ENCODE peak calls at places on chromosome 17, in six cellular contexts. W, S, L, M, P and H are unnamed samples. For H3K4me1, the result is how much of the 10 kb centered on the place peaks cover.

GRCh38 chr17:41645371-41646063 is 21.1 kb upstream of the KRT17 start:
- DNase-seq in W (no peak), S (peak), L (no peak), M (peak), P (no peak), H (no peak)

GRCh38 chr17:1966274-1967086 is 58.7 kb downstream of the RTN4RL1 start:
- DNase-seq in W (no peak), S (no peak), L (peak), M (no peak), P (no peak), H (no peak)

GRCh38 chr17:1006054-1006453 is 9.1 kb downstream of the TIMM22 start:
- DNase-seq in W (no peak), S (no peak), L (no peak), M (no peak), P (peak), H (no peak)

GRCh38 chr17:43547189-43547550 is 1.0 kb upstream of the ETV4 start:
- DNase-seq in W (no peak), S (no peak), L (no peak), M (no peak), P (no peak), H (no peak)

GRCh38 chr17:33927732-33928133 is 327.4 kb upstream of the CCL2 start:
- DNase-seq in W (peak), S (peak), L (peak), M (no peak), P (no peak), H (no peak)

GRCh38 chr17:46010597-46011186 is 11.6 kb downstream of the STH start:
- DNase-seq in W (no peak), S (no peak), L (no peak), M (peak), P (no peak), H (no peak)

GRCh38 chr17:10616502-10617119 is 40.5 kb downstream of the MYH3 start:
- DNase-seq in W (peak), S (peak), L (peak), M (peak), P (peak), H (peak)

GRCh38 chr17:76523084-76524037 is 14.1 kb downstream of the CYGB start:
- DNase-seq in W (peak), S (peak), L (peak), M (peak), P (peak), H (peak)

GRCh38 chr17:62995377-62995885 is 29.4 kb downstream of the TANC2 start:
- DNase-seq in W (peak), S (peak), L (peak), M (peak), P (no peak), H (no peak)

GRCh38 chr17:1714980-1715802 is 5.0 kb upstream of the TLCD2 start:
- DNase-seq in W (peak), S (peak), L (peak), M (peak), P (peak), H (peak)

GRCh38 chr17:69810326-69811035 is 264.5 kb upstream of the KCNJ16 start:
- DNase-seq in W (no peak), S (peak), L (peak), M (peak), P (no peak), H (no peak)

GRCh38 chr17:66733759-66734158 is 101.2 kb upstream of the CACNG5 start:
- DNase-seq in W (no peak), S (no peak), L (no peak), M (no peak), P (no peak), H (no peak)

GRCh38 chr17:14299261-14300093 is 1.4 kb upstream of the HS3ST3B1 start:
- DNase-seq in W (no peak), S (no peak), L (no peak), M (no peak), P (no peak), H (peak)

GRCh38 chr17:33288954-33289353 is 4.1 kb downstream of the ASIC2 start:
- DNase-seq in W (no peak), S (no peak), L (no peak), M (no peak), P (no peak), H (no peak)

GRCh38 chr17:63647936-63648335 is 25.7 kb downstream of the MAP3K3 start:
- DNase-seq in W (no peak), S (no peak), L (no peak), M (no peak), P (no peak), H (no peak)

GRCh38 chr17:62750502-62751349 is 57.4 kb downstream of the MARCHF10 start:
- DNase-seq in W (no peak), S (peak), L (peak), M (no peak), P (no peak), H (no peak)

GRCh38 chr17:69492410-69493071 is 78.0 kb downstream of the MAP2K6 start:
- DNase-seq in W (no peak), S (peak), L (peak), M (peak), P (no peak), H (no peak)

GRCh38 chr17:32019228-32019627 is 12.0 kb downstream of the LRRC37B start:
- DNase-seq in W (no peak), S (no peak), L (no peak), M (no peak), P (no peak), H (no peak)

GRCh38 chr17:32015245-32016013 is 8.2 kb downstream of the LRRC37B start:
- DNase-seq in W (no peak), S (no peak), L (peak), M (peak), P (no peak), H (no peak)

GRCh38 chr17:32021618-32021955 is 14.4 kb downstream of the LRRC37B start:
- DNase-seq in W (no peak), S (no peak), L (no peak), M (no peak), P (no peak), H (no peak)

GRCh38 chr17:32016231-32016630 is 9.0 kb downstream of the LRRC37B start:
- DNase-seq in W (no peak), S (no peak), L (no peak), M (no peak), P (no peak), H (no peak)

DNA sequence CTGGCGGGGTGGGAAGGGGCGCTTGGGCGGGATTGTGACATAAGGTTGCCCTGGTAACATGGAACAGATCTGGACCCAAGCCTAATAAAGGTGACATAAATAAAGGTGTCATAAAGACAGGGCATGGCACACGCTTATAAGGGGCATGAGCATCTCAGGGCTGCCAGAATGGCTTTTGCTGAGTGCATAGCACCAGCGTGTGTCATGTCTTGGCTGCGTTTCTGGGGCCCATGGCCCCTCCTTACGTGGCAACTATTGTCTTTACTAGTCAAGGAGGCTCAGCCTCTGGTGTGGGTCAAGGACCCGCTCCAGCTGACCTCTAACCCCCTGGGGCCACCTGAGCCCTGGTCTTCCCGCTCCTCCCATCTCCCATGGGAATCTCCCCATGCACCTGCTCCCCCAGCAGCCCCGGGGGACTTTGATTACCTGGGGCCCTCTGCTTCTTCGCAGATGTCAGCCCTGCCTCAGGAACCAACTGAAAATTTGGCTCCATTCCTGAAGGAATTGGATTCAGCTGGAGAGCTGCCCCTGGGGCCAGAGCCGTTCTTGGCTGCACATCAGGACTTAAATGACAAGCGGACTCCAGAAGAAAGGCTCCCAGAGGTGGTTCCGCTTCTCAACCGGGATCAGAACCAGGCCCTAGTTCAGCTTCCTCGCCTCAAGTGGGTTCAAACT is 13.9 kb downstream of the LRRC37B start:
- DNase-seq in W (no peak), S (no peak), L (no peak), M (no peak), P (no peak), H (no peak)
- H3K4me1 ChIP-seq in W (under half), S (under half), L (under half), M (under half), P (under half), H (under half)

DNA sequence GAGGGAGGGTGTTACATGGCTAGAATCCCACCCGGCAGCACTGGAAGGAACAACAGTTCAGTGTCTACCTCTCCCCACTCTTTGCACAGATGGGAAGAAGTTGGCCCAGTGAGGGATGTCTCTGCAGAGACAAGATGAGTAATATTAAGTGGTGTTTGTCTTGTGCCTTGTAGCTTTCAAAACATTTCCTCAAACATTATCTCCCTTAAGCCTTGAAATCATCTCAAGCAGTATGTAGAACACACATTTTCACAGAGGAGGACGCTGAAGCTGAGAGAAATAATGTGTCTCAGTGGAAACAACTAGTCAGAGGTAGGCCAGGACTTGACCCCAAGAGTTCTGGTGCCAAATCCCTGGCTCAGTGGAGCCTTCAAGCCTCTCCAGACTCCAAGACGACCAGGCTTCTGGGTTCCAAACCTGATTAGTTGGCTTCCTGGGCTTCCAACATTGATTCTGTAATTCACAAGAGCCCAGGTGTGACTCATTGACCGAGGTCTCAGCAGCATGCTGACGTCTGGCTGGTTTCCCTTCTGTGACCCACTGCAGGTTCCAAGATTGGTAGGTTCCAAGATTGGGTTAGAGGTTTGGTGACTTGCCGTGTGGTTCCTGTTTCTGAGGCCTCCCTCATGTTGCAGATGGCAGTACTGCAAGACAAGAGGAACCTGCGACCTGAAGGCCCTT is 7.4 kb downstream of the RNF112 start:
- DNase-seq in W (no peak), S (peak), L (peak), M (peak), P (no peak), H (no peak)
- H3K4me1 ChIP-seq in W (under half), S (under half), L (under half), M (under half), P (under half), H (under half)

DNA sequence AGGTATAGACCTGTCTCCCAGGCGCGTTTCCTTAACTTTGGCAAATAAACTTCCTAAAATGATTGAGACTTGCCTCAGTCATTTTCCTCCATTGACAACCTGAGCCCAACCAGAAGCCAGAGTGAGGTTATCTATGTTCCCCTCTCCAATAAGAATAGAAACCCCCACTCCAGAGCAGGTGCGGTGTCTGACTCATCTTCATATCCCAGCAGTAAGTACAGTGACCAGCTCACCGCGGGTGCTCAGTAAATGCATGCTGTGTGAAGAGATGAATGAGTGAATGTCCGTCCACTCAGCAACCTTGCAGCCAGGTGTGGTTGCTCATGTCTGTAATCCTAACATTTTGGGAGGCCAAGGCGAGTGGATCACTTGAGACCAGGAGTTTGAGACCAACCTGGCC is 19.5 kb upstream of the CD300E start:
- DNase-seq in W (no peak), S (no peak), L (no peak), M (no peak), P (no peak), H (no peak)
- H3K4me1 ChIP-seq in W (under half), S (under half), L (under half), M (under half), P (under half), H (under half)

DNA sequence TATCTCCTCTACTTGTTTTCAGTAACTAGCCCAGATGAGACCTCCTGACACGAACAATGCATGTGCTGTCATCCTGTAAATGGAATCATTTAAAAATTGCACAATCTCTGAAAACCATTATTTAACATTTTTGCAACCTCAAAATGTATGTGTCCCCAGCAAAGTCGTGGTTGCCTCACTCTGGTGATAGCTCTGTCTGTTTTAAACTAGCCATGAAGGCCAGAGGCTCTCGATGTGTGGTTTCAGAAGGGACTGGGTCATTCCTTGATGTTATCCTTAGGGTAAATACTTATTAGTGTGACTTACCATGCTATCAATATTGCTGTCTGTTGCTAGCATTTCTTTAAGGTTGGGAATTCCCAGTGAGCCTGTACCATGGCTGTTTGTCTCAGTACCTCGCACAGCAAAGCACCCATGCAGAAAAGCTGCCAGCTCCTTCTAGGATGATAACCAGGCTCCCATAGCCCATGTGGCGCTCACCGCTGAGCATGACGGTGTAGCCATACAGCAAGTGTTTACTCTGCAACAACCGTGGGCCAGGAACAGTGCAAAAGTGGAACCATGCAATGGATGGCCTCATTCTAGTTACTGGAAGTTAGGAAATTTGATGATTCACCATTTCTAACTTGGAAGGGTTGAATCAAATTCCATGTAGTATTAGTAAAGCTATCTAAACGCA is 2.9 kb upstream of the PGS1 start:
- DNase-seq in W (no peak), S (peak), L (peak), M (peak), P (no peak), H (peak)
- H3K4me1 ChIP-seq in W (under half), S (under half), L (half or more), M (under half), P (under half), H (under half)

GRCh38 chr17:28663723-28664122 is 1.7 kb downstream of the SUPT6H start:
- DNase-seq in W (no peak), S (no peak), L (no peak), M (no peak), P (no peak), H (no peak)

GRCh38 chr17:28665994-28666393 is 4.0 kb downstream of the SUPT6H start:
- DNase-seq in W (no peak), S (no peak), L (no peak), M (no peak), P (no peak), H (no peak)

GRCh38 chr17:28662527-28662829 is 473 bp downstream of the SUPT6H start:
- DNase-seq in W (no peak), S (no peak), L (no peak), M (no peak), P (no peak), H (no peak)

GRCh38 chr17:28657756-28658155 is 4.0 kb downstream of the SDF2 start:
- DNase-seq in W (no peak), S (no peak), L (peak), M (no peak), P (no peak), H (no peak)

DNA sequence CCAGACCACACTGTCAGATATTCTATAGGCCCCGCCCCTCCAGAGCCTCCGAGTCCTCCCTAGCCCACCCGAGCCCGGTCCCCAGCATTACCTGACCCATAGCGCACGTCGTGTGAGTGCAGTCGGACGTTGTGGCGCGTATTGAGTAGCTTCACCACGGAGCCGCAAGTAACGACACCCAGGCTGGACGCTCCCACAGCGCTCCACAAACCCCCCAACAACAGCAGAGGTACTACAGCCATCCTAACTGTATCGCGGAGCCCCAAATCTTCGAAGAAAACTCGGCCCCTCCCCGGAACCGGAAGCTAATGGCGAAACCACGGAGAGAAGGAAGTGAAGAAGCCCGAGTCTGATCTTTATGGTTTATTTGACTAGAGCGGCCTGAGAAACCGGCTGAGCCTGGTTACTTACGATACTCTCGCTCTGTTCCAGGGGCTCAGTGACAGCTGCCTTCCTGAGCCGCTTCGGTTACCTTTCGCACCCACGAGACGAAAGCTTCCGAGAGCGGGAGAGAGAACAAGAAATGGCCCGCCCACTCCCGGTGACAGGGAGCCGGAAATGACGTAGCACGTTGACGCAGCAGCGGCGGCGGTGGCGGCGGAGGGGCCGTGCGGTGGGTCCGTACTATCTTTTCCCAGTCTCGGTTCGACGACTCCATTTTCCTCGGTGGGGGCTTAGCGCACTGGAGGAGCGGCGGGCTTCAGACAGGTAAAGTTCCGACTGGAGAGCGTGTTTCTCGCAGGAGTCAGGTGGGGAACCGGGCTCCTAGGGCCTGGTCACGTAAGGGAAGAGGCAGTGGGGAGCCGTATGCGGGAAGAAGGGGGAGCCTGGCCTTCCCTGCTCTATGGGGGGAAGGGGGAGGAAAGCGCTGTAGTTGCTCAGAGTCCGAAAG is at the start of the genes SDF2 and SUPT6H:
- DNase-seq in W (peak), S (peak), L (peak), M (peak), P (peak), H (peak)
- H3K4me1 ChIP-seq in W (under half), S (under half), L (under half), M (under half), P (under half), H (under half)

DNA sequence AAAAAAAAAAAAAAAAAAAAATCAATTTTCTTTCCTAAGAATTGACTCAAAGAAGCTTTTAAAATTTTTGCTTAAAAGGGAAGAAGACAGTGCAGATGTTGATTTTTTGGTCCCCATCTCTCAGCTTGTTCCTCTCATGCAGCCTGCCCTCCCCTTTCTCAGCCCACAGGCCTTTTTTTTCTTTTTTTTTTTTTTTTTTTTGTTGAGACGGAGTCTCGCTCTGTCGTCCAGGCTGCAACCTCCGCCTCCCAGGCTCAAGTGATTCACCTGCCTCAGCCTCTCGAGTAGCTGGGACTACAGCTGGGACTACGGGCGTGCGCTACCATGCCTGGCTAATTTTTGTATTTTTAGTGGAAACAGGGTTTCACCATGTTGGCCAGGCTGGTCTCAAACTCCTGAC is 17.7 kb downstream of the YPEL2 start:
- DNase-seq in W (no peak), S (no peak), L (no peak), M (no peak), P (no peak), H (no peak)
- H3K4me1 ChIP-seq in W (under half), S (under half), L (under half), M (under half), P (under half), H (under half)

GRCh38 chr17:31493656-31494155 is 102.2 kb downstream of the RAB11FIP4 start:
- DNase-seq in W (no peak), S (no peak), L (no peak), M (no peak), P (no peak), H (no peak)
- H3K4me1 ChIP-seq in W (under half), S (under half), L (under half), M (under half), P (under half), H (under half)

GRCh38 chr17:27494192-27495091 is 38.2 kb downstream of the KSR1 start:
- DNase-seq in W (peak), S (peak), L (peak), M (peak), P (peak), H (no peak)

GRCh38 chr17:27496005-27496404 is 39.8 kb downstream of the KSR1 start:
- DNase-seq in W (no peak), S (no peak), L (no peak), M (no peak), P (no peak), H (no peak)

GRCh38 chr17:27496501-27496943 is 40.3 kb downstream of the KSR1 start:
- DNase-seq in W (no peak), S (no peak), L (no peak), M (peak), P (no peak), H (no peak)

GRCh38 chr17:27496971-27497370 is 40.7 kb downstream of the KSR1 start:
- DNase-seq in W (no peak), S (no peak), L (no peak), M (no peak), P (no peak), H (no peak)

GRCh38 chr17:27495460-27495859 is 39.2 kb downstream of the KSR1 start:
- DNase-seq in W (no peak), S (no peak), L (no peak), M (no peak), P (no peak), H (no peak)
- H3K4me1 ChIP-seq in W (under half), S (under half), L (under half), M (half or more), P (under half), H (under half)